ENCODE peak calls at places on chromosomes 2 and 18, in ten cellular contexts. O is transverse colon; P is posterior cingulate gyrus; W is NT2/D1; M is NCI-H146; V is EL; L is GM18507; Y is CD8-positive, alpha-beta memory T cell; E is AG20443; N is activated CD8-positive, alpha-beta memory T cell treated with anti-CD3 and anti-CD28 coated beads for 24 hours. R is an unnamed sample.

GRCh38 chr2:21268871-21269224 is 145.1 kb downstream of the TDRD15 start:
- DNase-seq in L (no peak), P (no peak), M (no peak), V (no peak), E (no peak), W (no peak), Y (no peak), O (no peak), N (no peak), R (no peak)

GRCh38 chr18:42545825-42546224 is 569.7 kb downstream of the RIT2 start:
- DNase-seq in L (no peak), N (no peak), V (no peak), O (no peak), Y (no peak), P (no peak), E (peak; percentile 19), M (no peak), W (no peak), R (no peak)

GRCh38 chr2:101597347-101597944 is 100.1 kb upstream of the MAP4K4 start:
- DNase-seq in W (no peak), V (no peak), O (no peak), Y (no peak), M (no peak), P (no peak), N (no peak), E (peak; percentile 79), L (no peak), R (no peak)

GRCh38 chr2:42360493-42360889 is 526 bp downstream of the COX7A2L start:
- DNase-seq in N (no peak), P (no peak), V (no peak), W (no peak), O (no peak), E (no peak), Y (no peak), M (peak; percentile 42), L (no peak), R (no peak)

GRCh38 chr2:196927318-196928225 is 1.1 kb upstream of the PGAP1 start:
- DNase-seq in M (peak; percentile 58), L (no peak), V (peak; percentile 64), O (no peak), W (no peak), P (no peak), N (peak; percentile 71), Y (no peak), E (peak; percentile 21), R (no peak)

GRCh38 chr18:61876899-61877298 is 15.9 kb downstream of the RNF152 start:
- DNase-seq in N (no peak), O (no peak), P (no peak), E (no peak), Y (no peak), M (no peak), L (no peak), W (no peak), V (no peak), R (no peak)

GRCh38 chr2:218400167-218400929 is 680 bp downstream of the CTDSP1 start:
- DNase-seq in W (no peak), L (no peak), E (no peak), O (peak; percentile 61), V (peak; percentile 36), Y (peak; percentile 27), M (peak; percentile 21), N (peak; percentile 80), P (no peak), R (peak; percentile 61)

GRCh38 chr18:47100214-47100831 is 50.0 kb downstream of the HDHD2 start:
- DNase-seq in M (peak; percentile 57), O (peak; percentile 31), P (no peak), V (peak; percentile 53), Y (peak; percentile 38), W (peak; percentile 50), N (peak; percentile 80), E (peak; percentile 77), L (peak; percentile 4), R (peak; percentile 63)

GRCh38 chr2:190537765-190538164 is 3.2 kb upstream of the NEMP2 start:
- DNase-seq in E (no peak), M (no peak), N (no peak), Y (no peak), O (no peak), V (no peak), W (no peak), P (no peak), L (no peak), R (no peak)

GRCh38 chr2:46232860-46233259 is 64.3 kb upstream of the EPAS1 start:
- DNase-seq in W (no peak), E (peak; percentile 51), Y (no peak), N (no peak), V (no peak), P (no peak), L (no peak), M (no peak), O (no peak), R (no peak)

GRCh38 chr2:148658807-148659722 is 14.5 kb downstream of the EPC2 start:
- DNase-seq in E (no peak), Y (no peak), N (no peak), P (no peak), L (no peak), M (no peak), W (no peak), V (peak; percentile 67), O (no peak), R (no peak)

GRCh38 chr2:85181844-85182456 is 48.8 kb downstream of the TCF7L1 start:
- DNase-seq in V (no peak), Y (no peak), O (no peak), W (no peak), E (no peak), M (no peak), P (peak; percentile 41), N (no peak), L (no peak), R (no peak)

GRCh38 chr2:24253303-24253919 is 78.6 kb downstream of the FAM228A start:
- DNase-seq in L (no peak), M (no peak), N (no peak), Y (no peak), E (peak; percentile 17), O (no peak), V (no peak), W (no peak), P (no peak), R (no peak)

GRCh38 chr18:78979682-78980278 is at the start of gene SALL3:
- DNase-seq in M (peak; percentile 88), Y (no peak), N (no peak), O (no peak), W (no peak), V (no peak), L (no peak), P (no peak), E (no peak), R (no peak)

GRCh38 chr18:21914739-21915319 is 174.2 kb downstream of the MIB1 start:
- DNase-seq in L (no peak), V (peak; percentile 64), N (no peak), P (no peak), Y (no peak), E (peak; percentile 61), O (peak; percentile 19), M (peak; percentile 88), W (peak; percentile 47), R (no peak)

GRCh38 chr2:128361376-128362131 is 42.9 kb upstream of the HS6ST1 start:
- DNase-seq in V (no peak), E (no peak), N (no peak), W (no peak), L (no peak), P (no peak), M (no peak), Y (no peak), O (no peak), R (peak; percentile 82)

GRCh38 chr2:76985387-76986136 is 536.6 kb downstream of the LRRTM4 start:
- DNase-seq in E (no peak), L (no peak), M (no peak), N (no peak), W (no peak), V (no peak), P (no peak), O (no peak), Y (no peak), R (no peak)

GRCh38 chr2:54520687-54521086 is 64.6 kb downstream of the SPTBN1 start:
- DNase-seq in O (no peak), W (no peak), L (no peak), N (no peak), P (no peak), Y (no peak), M (no peak), V (peak; percentile 97), E (peak; percentile 84), R (no peak)

GRCh38 chr2:189372688-189373257 is 68.5 kb upstream of the WDR75 start:
- DNase-seq in M (no peak), Y (no peak), P (no peak), O (no peak), E (no peak), N (no peak), V (no peak), L (no peak), W (no peak), R (no peak)

GRCh38 chr2:207467716-207468347 is 61.9 kb upstream of the CREB1 start:
- DNase-seq in W (no peak), Y (no peak), E (peak; percentile 73), L (no peak), N (no peak), V (peak; percentile 79), P (no peak), O (no peak), M (no peak), R (no peak)

GRCh38 chr2:70011786-70012185 is 50.4 kb upstream of the ASPRV1 start:
- DNase-seq in V (no peak), N (no peak), P (no peak), O (no peak), L (no peak), Y (no peak), E (no peak), W (no peak), M (no peak), R (no peak)

GRCh38 chr18:72637319-72638113 is 93.4 kb upstream of the CBLN2 start:
- DNase-seq in W (no peak), N (no peak), E (no peak), V (no peak), L (no peak), P (no peak), M (no peak), O (no peak), Y (no peak), R (no peak)

GRCh38 chr2:229454934-229455631 is 184.0 kb upstream of the PID1 start:
- DNase-seq in W (no peak), O (no peak), V (peak; percentile 92), P (no peak), N (no peak), E (peak; percentile 41), M (no peak), Y (no peak), L (no peak), R (no peak)

GRCh38 chr2:217001740-217002139 is 141.9 kb upstream of the TNP1 start:
- DNase-seq in V (no peak), W (no peak), L (no peak), P (no peak), M (no peak), Y (no peak), O (no peak), N (no peak), E (no peak), R (no peak)

GRCh38 chr18:35479911-35480586 is 17.7 kb downstream of the INO80C start:
- DNase-seq in O (peak; percentile 46), V (no peak), N (no peak), M (no peak), E (no peak), P (no peak), Y (no peak), W (no peak), L (no peak), R (no peak)

GRCh38 chr18:71336811-71337210 is 1048.0 kb downstream of the SOCS6 start:
- DNase-seq in E (no peak), P (no peak), W (no peak), O (no peak), V (no peak), M (peak; percentile 78), L (no peak), N (no peak), Y (no peak), R (no peak)

GRCh38 chr18:4453712-4454547 is 1.2 kb downstream of the DLGAP1 start:
- DNase-seq in O (no peak), V (no peak), E (no peak), Y (no peak), N (no peak), L (no peak), P (peak; percentile 73), M (peak; percentile 7), W (peak; percentile 11), R (peak; percentile 52)

R was measured in pancreas.